ENCODE peak calls at places on chromosomes 4 and X, in four cellular contexts. Z is thoracic aorta, A is Karpas-422, G is keratinocyte. C is an unnamed sample. For H3K4me1 and H3K27me3, the result is how much of the 10 kb centered on the place peaks cover.

GRCh38 chr4:152041304-152041703 is 280.5 kb upstream of the GATB start:
- DNase-seq in Z (no peak), A (no peak), G (no peak), C (no peak)

GRCh38 chrX:581066-581465 is 49.5 kb upstream of the SHOX start:
- DNase-seq in G (no peak), Z (no peak), A (no peak), C (no peak)

GRCh38 chr4:168449740-168450442 is 30.4 kb downstream of the DDX60L start:
- DNase-seq in Z (no peak), A (no peak), G (peak), C (no peak)

GRCh38 chr4:108247511-108248088 is 78.9 kb upstream of the LEF1 start:
- DNase-seq in A (peak), G (no peak), Z (no peak), C (peak)

GRCh38 chrX:139877710-139878414 is 55.0 kb downstream of the ATP11C start:
- DNase-seq in G (no peak), A (no peak), Z (no peak), C (no peak)

GRCh38 chrX:80354966-80355465 is 65.2 kb upstream of the TENT5D start:
- DNase-seq in A (no peak), Z (no peak), G (no peak), C (no peak)

GRCh38 chr4:4585012-4585670 is 43.3 kb upstream of the STX18 start:
- DNase-seq in A (no peak), G (no peak), Z (no peak), C (no peak)

GRCh38 chr4:153785830-153786721 is 2.8 kb downstream of the SFRP2 start:
- DNase-seq in G (no peak), Z (no peak), A (peak), C (no peak)

GRCh38 chrX:97398030-97398551 is 514.4 kb downstream of the RPA4 start:
- DNase-seq in Z (no peak), A (peak), G (no peak), C (no peak)

GRCh38 chrX:40108959-40109287 is 11.2 kb upstream of the BCOR start:
- DNase-seq in G (no peak), Z (no peak), A (peak), C (peak)

GRCh38 chr4:187090401-187090800 is 366.7 kb upstream of the FAT1 start:
- DNase-seq in G (no peak), A (no peak), Z (no peak), C (no peak)

GRCh38 chr4:26171953-26172352 is 148.9 kb upstream of the RBPJ start:
- DNase-seq in G (no peak), A (no peak), Z (no peak), C (no peak)

GRCh38 chr4:89800012-89800516 is 36.9 kb downstream of the SNCA start:
- DNase-seq in A (no peak), G (no peak), Z (no peak), C (no peak)

GRCh38 chrX:63747331-63747730 is 37.7 kb downstream of the ARHGEF9 start:
- DNase-seq in Z (no peak), A (no peak), G (peak), C (no peak)

GRCh38 chr4:39626913-39627312 is 11.8 kb downstream of the SMIM14 start:
- DNase-seq in Z (no peak), G (no peak), A (peak), C (no peak)

GRCh38 chr4:39631700-39632079 is 7.0 kb downstream of the SMIM14 start:
- DNase-seq in A (peak), G (no peak), Z (no peak), C (no peak)

GRCh38 chr4:39621582-39621981 is 17.1 kb downstream of the SMIM14 start:
- DNase-seq in Z (peak), A (no peak), G (no peak), C (no peak)

GRCh38 chr4:39627413-39627812 is 11.3 kb downstream of the SMIM14 start:
- DNase-seq in G (no peak), A (peak), Z (no peak), C (no peak)

DNA sequence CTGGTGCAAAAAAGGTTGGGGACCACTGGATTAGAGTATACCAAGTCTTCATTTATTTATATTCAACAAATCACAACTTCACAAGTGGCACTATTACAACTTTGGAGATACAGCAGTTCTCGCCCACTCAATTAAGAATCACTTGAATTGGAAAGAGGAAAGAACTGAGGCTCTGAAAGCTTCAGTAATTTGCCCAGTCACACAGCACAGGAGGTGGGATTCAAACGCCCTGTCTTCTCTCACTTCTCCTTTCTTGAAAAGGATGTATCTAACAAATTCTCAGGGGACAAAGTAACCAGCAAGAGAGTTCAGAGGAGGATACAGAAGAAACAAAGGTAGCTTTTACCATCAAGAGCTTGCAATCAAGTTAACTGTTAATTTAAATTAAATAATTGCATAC is 12.4 kb downstream of the SMIM14 start:
- DNase-seq in Z (no peak), G (no peak), A (peak), C (no peak)
- H3K4me1 ChIP-seq in Z (under half), G (under half), A (half or more), C (under half)

DNA sequence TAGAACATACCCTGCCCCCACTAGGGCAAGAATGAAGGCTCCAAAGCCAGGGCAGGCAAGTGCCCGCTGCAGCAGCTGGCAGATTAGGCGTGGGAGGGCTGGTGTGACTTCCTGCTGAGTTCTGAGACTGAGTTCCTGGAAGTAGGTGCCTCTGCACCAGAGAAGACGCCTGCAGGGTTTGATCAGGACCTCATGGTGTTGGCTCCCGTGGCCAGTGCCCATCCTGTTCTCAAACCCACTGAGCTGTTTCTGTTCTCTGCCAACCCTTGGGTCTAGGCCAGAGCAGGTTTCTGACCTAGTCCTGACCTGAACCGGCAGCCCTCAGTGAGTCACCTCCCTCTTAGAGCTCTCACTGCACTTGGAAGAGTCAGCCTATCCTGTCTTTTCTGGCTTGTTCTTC is 220.7 kb downstream of the HS6ST2 start:
- DNase-seq in A (no peak), Z (no peak), G (no peak), C (no peak)
- H3K27me3 ChIP-seq in A (under half), Z (under half), G (under half), C (under half)

DNA sequence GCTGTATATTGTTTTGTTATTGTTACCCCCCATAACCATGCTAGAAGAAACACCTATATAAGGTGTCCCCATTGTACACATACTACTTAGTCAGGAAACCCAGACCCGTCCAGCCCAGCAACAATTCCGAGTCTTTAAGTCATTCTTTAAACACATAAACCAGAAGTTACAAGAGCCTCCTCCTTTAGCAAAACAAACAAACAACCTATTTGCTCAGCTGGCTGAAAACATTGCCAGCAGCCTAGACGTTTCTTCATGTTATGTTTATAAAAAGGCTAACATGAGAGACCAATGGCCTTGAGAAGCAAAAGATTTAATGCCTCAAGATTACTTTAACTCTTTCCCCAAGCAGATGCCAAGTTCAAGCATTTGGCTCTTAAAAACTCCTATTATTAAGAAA is 1.4 kb downstream of the ACOX3 start:
- DNase-seq in G (no peak), Z (no peak), A (no peak), C (peak)
- H3K4me1 ChIP-seq in G (under half), Z (under half), A (under half), C (under half)

DNA sequence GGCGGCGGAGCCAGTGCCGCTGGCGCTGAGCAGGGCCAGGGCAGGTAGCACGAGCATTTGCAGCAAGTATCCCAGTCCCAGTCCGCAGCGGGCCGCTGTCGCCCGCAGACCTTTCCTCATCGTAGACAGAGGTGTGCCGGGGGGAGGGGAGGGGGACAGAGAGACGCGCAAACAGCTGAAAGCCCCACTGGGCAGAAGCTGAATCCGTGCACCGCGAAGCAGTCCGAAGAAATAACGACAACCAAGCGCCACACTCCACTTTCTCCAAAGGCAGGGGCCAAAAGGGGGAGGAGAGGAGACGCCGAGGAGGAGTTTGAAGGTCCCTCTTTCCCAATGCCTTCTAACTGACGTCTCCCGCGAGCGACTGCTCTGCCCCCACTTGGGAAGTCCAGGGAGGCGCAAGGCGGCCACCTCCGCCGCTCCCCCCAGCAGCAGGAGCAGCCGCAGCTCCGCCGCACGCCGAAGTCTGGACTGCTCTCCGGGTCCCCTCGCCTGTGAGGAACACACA is at the start of gene UNC5C:
- DNase-seq in A (no peak), G (no peak), Z (peak), C (peak)
- H3K27me3 ChIP-seq in A (under half), G (half or more), Z (under half), C (under half)

DNA sequence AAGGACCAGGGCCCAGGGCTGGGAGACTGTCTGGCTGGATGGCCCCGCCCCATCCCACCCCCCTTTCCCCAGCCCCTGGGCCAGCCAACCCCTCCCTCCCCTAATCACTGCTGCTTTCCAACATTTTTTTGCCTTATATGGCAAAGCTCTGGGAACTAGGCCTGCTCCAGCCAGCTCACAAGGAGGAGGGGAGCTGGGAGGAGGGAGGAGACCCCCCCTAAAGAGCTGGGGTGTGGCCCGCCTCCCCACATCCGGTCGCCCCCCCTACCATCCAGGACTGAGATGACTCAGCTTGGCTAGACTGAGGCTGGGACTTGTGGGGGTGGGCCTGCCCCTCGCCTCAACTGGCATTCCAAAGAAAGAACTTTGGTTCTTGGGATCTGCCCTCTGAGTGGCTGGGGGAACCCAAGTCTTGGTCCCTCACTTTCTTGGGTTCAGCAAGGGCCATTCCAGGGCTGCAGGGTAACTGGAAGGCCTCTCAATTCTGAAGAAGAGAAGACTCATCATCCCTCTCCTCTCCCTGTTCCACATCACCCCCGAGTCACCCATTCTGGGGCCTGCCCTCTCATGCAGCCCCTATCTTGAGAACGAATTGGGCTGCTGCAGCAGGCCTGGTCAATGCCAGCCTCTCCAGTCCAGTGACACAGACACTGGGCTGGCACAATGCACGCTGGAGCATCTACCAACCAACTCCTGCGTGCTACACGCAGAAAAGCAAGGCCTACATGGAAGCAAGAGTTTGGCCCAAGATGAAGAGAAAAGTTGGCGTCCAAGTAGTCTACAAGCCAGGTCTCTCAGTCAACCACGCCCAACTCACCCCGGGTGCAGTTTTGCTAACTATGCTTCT is 4.8 kb downstream of the FLNA start:
- DNase-seq in Z (peak), G (peak), A (peak), C (no peak)
- H3K4me1 ChIP-seq in Z (under half), G (under half), A (under half), C (under half)

GRCh38 chr4:7705602-7706001 is 234.1 kb downstream of the AFAP1 start:
- DNase-seq in Z (no peak), G (no peak), A (no peak), C (no peak)

GRCh38 chr4:7703669-7704068 is 236.0 kb downstream of the AFAP1 start:
- DNase-seq in Z (no peak), A (peak), G (no peak), C (no peak)

GRCh38 chr4:7704091-7704490 is 235.6 kb downstream of the AFAP1 start:
- DNase-seq in Z (no peak), A (no peak), G (no peak), C (no peak)

GRCh38 chr4:7705062-7705461 is 234.6 kb downstream of the AFAP1 start:
- DNase-seq in Z (no peak), G (no peak), A (no peak), C (peak)

DNA sequence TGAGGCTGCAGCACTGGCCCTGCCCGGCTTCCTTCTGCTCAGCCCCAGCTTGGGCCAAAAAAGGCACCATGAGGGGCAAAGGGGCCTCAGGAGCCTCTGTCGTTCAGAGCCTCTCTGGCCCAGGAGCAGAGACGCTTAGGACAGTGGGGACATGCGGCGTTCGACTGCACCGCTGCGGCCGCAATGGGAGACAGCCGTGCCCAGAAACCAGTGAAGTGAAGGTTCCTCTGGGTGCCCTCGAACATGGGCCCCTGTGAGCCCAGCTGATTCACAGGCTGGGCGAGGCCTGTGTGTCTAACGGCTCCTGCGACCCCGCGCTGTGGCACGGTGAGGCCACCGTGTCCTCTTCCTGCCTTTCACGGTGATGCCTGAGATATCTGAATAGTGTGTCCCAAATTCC is 235.0 kb downstream of the AFAP1 start:
- DNase-seq in G (no peak), A (no peak), Z (no peak), C (no peak)
- H3K27me3 ChIP-seq in G (under half), A (under half), Z (under half), C (under half)

GRCh38 chrX:24184018-24184417 is 34.5 kb downstream of the ZFX start:
- DNase-seq in A (no peak), G (no peak), Z (no peak), C (no peak)

GRCh38 chrX:24186986-24187385 is 37.5 kb downstream of the ZFX start:
- DNase-seq in A (no peak), G (no peak), Z (no peak), C (no peak)

GRCh38 chrX:24190500-24191156 is 41.1 kb downstream of the ZFX start:
- DNase-seq in G (no peak), Z (no peak), A (no peak), C (no peak)

GRCh38 chrX:24186483-24186882 is 37.0 kb downstream of the ZFX start:
- DNase-seq in Z (no peak), A (no peak), G (no peak), C (no peak)

GRCh38 chrX:24189490-24189889 is 40.0 kb downstream of the ZFX start:
- DNase-seq in Z (no peak), A (no peak), G (no peak), C (no peak)
- H3K4me1 ChIP-seq in Z (under half), A (under half), G (under half), C (under half)

GRCh38 chr4:54090804-54091623 is 8.9 kb upstream of the GSX2 start:
- DNase-seq in Z (no peak), G (no peak), A (peak), C (peak)

GRCh38 chr4:54091637-54092404 is 8.1 kb upstream of the GSX2 start:
- DNase-seq in A (peak), Z (peak), G (peak), C (peak)

GRCh38 chr4:54089875-54090274 is 10.1 kb upstream of the GSX2 start:
- DNase-seq in A (no peak), Z (no peak), G (no peak), C (no peak)

GRCh38 chr4:54092405-54092759 is 7.6 kb upstream of the GSX2 start:
- DNase-seq in G (no peak), Z (no peak), A (no peak), C (no peak)

GRCh38 chr4:54090404-54090803 is 9.6 kb upstream of the GSX2 start:
- DNase-seq in A (no peak), Z (no peak), G (no peak), C (no peak)
- H3K27me3 ChIP-seq in A (under half), Z (under half), G (under half), C (under half)

GRCh38 chr4:3476341-3476747 is 13.2 kb downstream of the DOK7 start:
- DNase-seq in A (no peak), G (no peak), Z (no peak), C (peak)

GRCh38 chr4:3477750-3478430 is 14.8 kb downstream of the DOK7 start:
- DNase-seq in Z (no peak), A (no peak), G (no peak), C (no peak)

GRCh38 chr4:3475713-3476260 is 12.7 kb downstream of the DOK7 start:
- DNase-seq in Z (no peak), G (no peak), A (no peak), C (no peak)

GRCh38 chr4:3478446-3479357 is 15.6 kb downstream of the DOK7 start:
- DNase-seq in G (no peak), A (no peak), Z (no peak), C (no peak)

GRCh38 chr4:3476936-3477749 is 14.0 kb downstream of the DOK7 start:
- DNase-seq in Z (no peak), G (no peak), A (no peak), C (peak)
- H3K4me1 ChIP-seq in Z (under half), G (under half), A (under half), C (under half)

C was measured in pancreas.